ENCODE peak calls at places on chromosomes 13 and 19, in nine cellular contexts. S is fibroblast of the aortic adventitia; Z is glomerular endothelial cell; X is AG08395; O is stimulated activated CD8-positive, alpha-beta memory T cell treated with anti-CD3 and anti-CD28 coated beads, Interleukin-4, amount 100 ng/mL, for 24 hours; M is NCI-H2029; Q is GM23248; A is choroid plexus epithelial cell; L is fibroblast of gingiva. U is an unnamed sample.

GRCh38 chr19:2363419-2363818 is 3.4 kb downstream of the TMPRSS9 start:
- DNase-seq in S (no peak), Z (no peak), X (no peak), O (no peak), M (no peak), Q (no peak), A (no peak), L (no peak), U (no peak)

GRCh38 chr13:30829145-30829544 is 76.9 kb upstream of the MEDAG start:
- DNase-seq in S (peak), Z (no peak), X (peak), O (no peak), M (no peak), Q (peak), A (peak), L (no peak), U (no peak)

GRCh38 chr13:41577437-41577836 is 120.1 kb downstream of the RGCC start:
- DNase-seq in S (peak), Z (no peak), X (peak), O (no peak), M (no peak), Q (peak), A (peak), L (peak), U (no peak)

GRCh38 chr13:94825507-94825906 is 113.2 kb upstream of the SOX21 start:
- DNase-seq in S (peak), Z (no peak), X (no peak), O (no peak), M (peak), Q (no peak), A (peak), L (peak), U (no peak)

GRCh38 chr13:60091573-60091972 is 72.2 kb downstream of the DIAPH3 start:
- DNase-seq in S (no peak), Z (no peak), X (no peak), O (no peak), M (no peak), Q (no peak), A (peak), L (no peak), U (no peak)

GRCh38 chr19:40811478-40812341 is 12.7 kb downstream of the EGLN2 start:
- DNase-seq in S (no peak), Z (no peak), X (no peak), O (no peak), M (no peak), Q (no peak), A (peak), L (no peak), U (no peak)

GRCh38 chr19:45668342-45668871 is 386 bp downstream of the GIPR start:
- DNase-seq in S (no peak), Z (no peak), X (no peak), O (no peak), M (no peak), Q (peak), A (no peak), L (no peak), U (peak)

GRCh38 chr19:17097593-17098126 is 22.1 kb downstream of the MYO9B start:
- DNase-seq in S (peak), Z (no peak), X (peak), O (no peak), M (no peak), Q (peak), A (peak), L (peak), U (no peak)

GRCh38 chr13:101556676-101557121 is 104.2 kb downstream of the ITGBL1 start:
- DNase-seq in S (peak), Z (no peak), X (peak), O (no peak), M (no peak), Q (peak), A (peak), L (peak), U (no peak)

GRCh38 chr13:32530841-32531253 is 7.7 kb downstream of the N4BP2L2 start:
- DNase-seq in S (peak), Z (no peak), X (peak), O (no peak), M (no peak), Q (peak), A (peak), L (peak), U (no peak)

U was measured in T-helper 9 cell.